ENCODE peak calls at places on chromosomes 2 and 18, in ten cellular contexts. P, W, F, E, V, Q, L, I, D and S are unnamed samples.

GRCh38 chr2:161913865-161914264 is 160.2 kb downstream of the DPP4 start:
- DNase-seq in D (no peak), I (peak), E (no peak), F (no peak), W (no peak), V (no peak), Q (no peak), P (no peak), L (no peak), S (peak)

GRCh38 chr18:62434798-62435197 is 88.0 kb upstream of the ZCCHC2 start:
- DNase-seq in E (no peak), P (no peak), W (no peak), V (no peak), Q (no peak), L (no peak), I (no peak), F (no peak), D (no peak), S (no peak)

GRCh38 chr2:29430382-29431112 is 315.3 kb downstream of the CLIP4 start:
- DNase-seq in Q (no peak), W (no peak), L (no peak), F (no peak), V (no peak), P (no peak), D (no peak), I (no peak), E (no peak), S (no peak)

GRCh38 chr2:43459455-43459854 is 136.4 kb downstream of the THADA start:
- DNase-seq in I (no peak), Q (no peak), P (no peak), F (peak), V (no peak), W (no peak), E (no peak), L (no peak), D (no peak), S (peak)

GRCh38 chr2:128414946-128415767 is 96.5 kb upstream of the HS6ST1 start:
- DNase-seq in F (no peak), L (no peak), V (peak), P (no peak), W (no peak), I (no peak), E (no peak), Q (no peak), D (no peak), S (no peak)

GRCh38 chr2:55901941-55902340 is 21.6 kb downstream of the EFEMP1 start:
- DNase-seq in E (no peak), Q (no peak), F (no peak), W (no peak), V (no peak), I (peak), P (no peak), D (no peak), L (no peak), S (no peak)

GRCh38 chr18:56919190-56919589 is 227.7 kb upstream of the BOD1L2 start:
- DNase-seq in L (no peak), Q (no peak), V (no peak), P (no peak), E (no peak), W (no peak), D (no peak), F (no peak), I (no peak), S (no peak)

GRCh38 chr2:220857371-220857770 is 714.7 kb downstream of the EPHA4 start:
- DNase-seq in I (no peak), D (no peak), E (no peak), W (no peak), V (no peak), P (no peak), L (no peak), Q (no peak), F (no peak), S (no peak)

GRCh38 chr18:23172981-23173380 is 37.7 kb downstream of the CABLES1 start:
- DNase-seq in E (no peak), D (no peak), V (no peak), F (no peak), I (no peak), W (no peak), L (no peak), P (no peak), Q (no peak), S (no peak)

GRCh38 chr2:148300534-148300933 is 279.6 kb downstream of the MBD5 start:
- DNase-seq in F (no peak), W (no peak), D (no peak), P (no peak), V (no peak), E (no peak), Q (no peak), I (no peak), L (no peak), S (no peak)

GRCh38 chr2:72940786-72941185 is 23.5 kb downstream of the EMX1 start:
- DNase-seq in D (no peak), L (no peak), V (no peak), W (no peak), F (no peak), P (no peak), E (no peak), I (no peak), Q (no peak), S (no peak)

GRCh38 chr2:119222213-119222612 is 1.4 kb upstream of the STEAP3 start:
- DNase-seq in V (no peak), P (no peak), I (no peak), F (no peak), D (no peak), L (no peak), W (no peak), Q (no peak), E (no peak), S (no peak)